ENCODE peak calls at places on chromosomes 11 and 22, in five cellular contexts. E is CD4-positive, alpha-beta memory T cell; S is psoas muscle; D is MM.1S; N is Karpas-422. R is an unnamed sample.
A peak's percentile ranks its signal among the peaks of the same experiment; 100 is the strongest.

GRCh38 chr11:104625246-104625645 is 273.0 kb downstream of the CASP12 start:
- DNase-seq in E (no peak), S (no peak), D (no peak), N (no peak), R (no peak)

GRCh38 chr22:32204856-32205722 is at the start of gene RFPL2:
- DNase-seq in E (peak; percentile 86), S (no peak), D (no peak), N (no peak), R (no peak)

GRCh38 chr11:72706579-72706978 is 32.4 kb upstream of the PDE2A start:
- DNase-seq in E (no peak), S (no peak), D (no peak), N (no peak), R (no peak)

GRCh38 chr11:120337133-120337895 is 1.1 kb downstream of the ARHGEF12 start:
- DNase-seq in E (no peak), S (peak; percentile 68), D (peak; percentile 46), N (peak; percentile 49), R (peak; percentile 45)

GRCh38 chr11:64736654-64737053 is 7.3 kb downstream of the RASGRP2 start:
- DNase-seq in E (no peak), S (no peak), D (no peak), N (no peak), R (no peak)

GRCh38 chr11:36361901-36362391 is 65.9 kb downstream of the PRR5L start:
- DNase-seq in E (no peak), S (no peak), D (no peak), N (no peak), R (no peak)

GRCh38 chr11:102783720-102784119 is 3.3 kb upstream of the MMP10 start:
- DNase-seq in E (no peak), S (no peak), D (no peak), N (no peak), R (no peak)

GRCh38 chr11:61827573-61828378 is at the start of gene FADS2:
- DNase-seq in E (peak; percentile 46), S (peak; percentile 88), D (no peak), N (peak; percentile 94), R (peak; percentile 92)

GRCh38 chr11:72814831-72815618 is 814 bp downstream of the ATG16L2 start:
- DNase-seq in E (peak; percentile 53), S (no peak), D (peak; percentile 85), N (peak; percentile 91), R (no peak)

GRCh38 chr11:32297629-32298028 is 137.7 kb downstream of the WT1 start:
- DNase-seq in E (peak; percentile 10), S (no peak), D (peak; percentile 49), N (peak; percentile 87), R (no peak)

GRCh38 chr22:35995772-35996171 is 32.9 kb downstream of the RBFOX2 start:
- DNase-seq in E (no peak), S (peak; percentile 84), D (no peak), N (no peak), R (peak; percentile 77)

GRCh38 chr11:19380375-19380774 is 139.6 kb upstream of the E2F8 start:
- DNase-seq in E (no peak), S (no peak), D (no peak), N (no peak), R (no peak)

GRCh38 chr22:26476705-26477340 is 6.8 kb downstream of the HPS4 start:
- DNase-seq in E (no peak), S (no peak), D (no peak), N (no peak), R (no peak)

GRCh38 chr11:128653828-128654231 is 40.0 kb upstream of the FLI1 start:
- DNase-seq in E (no peak), S (peak; percentile 58), D (no peak), N (no peak), R (peak; percentile 46)

GRCh38 chr22:21051145-21051835 is 5.5 kb downstream of the LRRC74B start:
- DNase-seq in E (no peak), S (no peak), D (no peak), N (peak; percentile 21), R (no peak)

GRCh38 chr22:48898524-48899377 is 928.9 kb downstream of the BRD1 start:
- DNase-seq in E (no peak), S (no peak), D (no peak), N (no peak), R (no peak)

GRCh38 chr11:36354221-36355003 is 58.3 kb downstream of the PRR5L start:
- DNase-seq in E (no peak), S (no peak), D (peak; percentile 72), N (no peak), R (no peak)

GRCh38 chr11:13463779-13464290 is 813 bp upstream of the BTBD10 start:
- DNase-seq in E (no peak), S (no peak), D (peak; percentile 35), N (no peak), R (no peak)

GRCh38 chr11:2446590-2447252 is 1.9 kb downstream of the KCNQ1 start:
- DNase-seq in E (no peak), S (peak; percentile 56), D (no peak), N (peak; percentile 75), R (no peak)

GRCh38 chr11:6356503-6356902 is 33.8 kb upstream of the SMPD1 start:
- DNase-seq in E (no peak), S (no peak), D (no peak), N (no peak), R (no peak)

GRCh38 chr11:20158597-20159257 is 1.5 kb downstream of the DBX1 start:
- DNase-seq in E (peak; percentile 2), S (peak; percentile 58), D (no peak), N (no peak), R (peak; percentile 42)

DNA sequence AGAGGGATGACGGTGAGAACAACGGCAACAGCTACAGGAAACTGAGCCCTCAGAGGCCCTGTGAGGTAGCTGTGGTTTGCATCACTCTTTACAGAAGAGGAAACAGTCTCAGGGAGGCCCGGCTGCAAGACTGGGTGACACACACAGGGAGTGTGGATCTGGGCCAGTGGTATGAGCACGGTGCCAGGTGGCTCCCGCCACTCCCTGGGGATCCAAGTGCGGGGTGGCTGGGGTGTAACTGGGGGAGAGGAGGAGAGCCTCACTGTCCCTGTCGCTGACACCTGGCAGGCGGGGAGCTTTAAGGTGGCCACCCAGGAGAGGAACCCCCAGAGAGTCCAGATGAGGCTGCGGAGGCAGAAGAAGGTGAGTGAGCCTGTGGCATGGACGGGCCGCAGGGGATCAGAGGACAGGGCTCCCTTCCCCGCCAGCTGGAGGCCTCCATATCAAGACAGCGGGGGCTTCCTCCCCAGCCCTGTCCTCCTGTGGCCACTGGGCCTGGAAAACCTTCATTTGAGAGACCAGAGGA is 5.6 kb downstream of the RGL4 start:
- DNase-seq in E (peak; percentile 86), S (peak; percentile 71), D (no peak), N (peak; percentile 95), R (no peak)
- H3K36me3 ChIP-seq in E (peaks cover 43% of the 10 kb centered on the region), S (peaks cover 44% of the 10 kb centered on the region), D (no peaks in the 10 kb centered on the region), N (peaks cover 54% of the 10 kb centered on the region), R (peaks cover 47% of the 10 kb centered on the region)

GRCh38 chr22:43375951-43376455 is 32.8 kb upstream of the SCUBE1 start:
- DNase-seq in E (no peak), S (no peak), D (no peak), N (no peak), R (no peak)
- H3K36me3 ChIP-seq in E (no peaks in the 10 kb centered on the region), S (no peaks in the 10 kb centered on the region), D (no peaks in the 10 kb centered on the region), N (no peaks in the 10 kb centered on the region), R (no peaks in the 10 kb centered on the region)

GRCh38 chr11:43408277-43408676 is 49.6 kb downstream of the TTC17 start:
- DNase-seq in E (no peak), S (no peak), D (no peak), N (no peak), R (no peak)
- H3K36me3 ChIP-seq in E (peaks cover 46% of the 10 kb centered on the region), S (peaks cover 98% of the 10 kb centered on the region), D (peaks cover 7% of the 10 kb centered on the region), N (peaks cover 61% of the 10 kb centered on the region), R (peaks cover 92% of the 10 kb centered on the region)

GRCh38 chr22:41664951-41665350 is 23.7 kb downstream of the SNU13 start:
- DNase-seq in E (no peak), S (no peak), D (no peak), N (no peak), R (no peak)

GRCh38 chr22:41674941-41675340 is 13.7 kb downstream of the SNU13 start:
- DNase-seq in E (no peak), S (no peak), D (no peak), N (no peak), R (no peak)

GRCh38 chr22:41672780-41673509 is 15.7 kb downstream of the SNU13 start:
- DNase-seq in E (no peak), S (no peak), D (no peak), N (peak; percentile 69), R (no peak)

GRCh38 chr22:41664490-41664889 is 24.2 kb downstream of the SNU13 start:
- DNase-seq in E (no peak), S (no peak), D (no peak), N (no peak), R (no peak)

DNA sequence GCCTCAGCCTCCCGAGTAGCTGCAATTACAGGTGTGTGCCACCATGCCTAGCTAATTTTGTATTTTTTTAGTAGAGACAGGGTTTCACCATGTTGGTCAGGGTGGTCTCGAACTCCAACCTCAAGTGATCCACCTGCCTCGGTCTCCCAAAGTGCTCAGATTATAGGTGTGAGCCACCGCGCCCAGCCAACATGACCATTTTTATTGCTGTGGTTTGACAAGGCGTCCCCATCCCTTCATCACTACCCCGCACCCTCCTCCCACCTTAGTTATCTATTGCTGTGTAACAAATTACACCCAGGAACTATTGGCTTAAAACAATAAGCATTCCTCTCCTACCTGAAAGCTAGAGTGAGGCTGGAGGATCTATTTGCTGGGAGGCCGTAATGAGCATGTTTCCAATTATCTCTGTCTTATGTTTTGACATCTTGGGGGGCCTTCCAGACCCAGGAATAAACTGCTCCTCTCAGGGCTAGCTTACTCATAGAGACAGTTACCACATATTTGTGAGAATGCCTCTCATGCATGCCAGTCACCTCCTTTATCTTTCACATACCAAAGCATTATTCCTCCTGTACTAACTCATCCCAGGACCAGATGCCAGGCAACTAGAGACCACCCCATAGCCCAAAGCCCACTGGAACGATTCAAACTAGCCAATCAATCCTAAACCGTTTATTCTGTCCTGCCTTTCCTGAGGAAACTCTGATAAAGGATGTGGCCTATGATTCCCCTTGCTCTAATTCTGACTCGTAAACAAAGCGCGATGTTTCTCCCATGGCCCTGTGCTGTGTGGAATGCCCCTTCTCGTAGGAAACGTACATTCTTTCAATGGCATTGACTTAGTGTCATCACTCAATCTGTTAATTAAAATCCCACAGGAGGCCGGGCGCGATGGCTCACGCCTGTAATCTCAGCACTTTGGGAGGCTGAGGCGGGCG is 19.4 kb downstream of the SNU13 start:
- DNase-seq in E (no peak), S (no peak), D (no peak), N (no peak), R (no peak)
- H3K36me3 ChIP-seq in E (peaks cover 17% of the 10 kb centered on the region), S (peaks cover 36% of the 10 kb centered on the region), D (no peaks in the 10 kb centered on the region), N (peaks cover 15% of the 10 kb centered on the region), R (peaks cover 19% of the 10 kb centered on the region)

GRCh38 chr22:44386386-44387035 is 73.8 kb upstream of the SHISAL1 start:
- DNase-seq in E (no peak), S (peak; percentile 27), D (no peak), N (no peak), R (no peak)

GRCh38 chr22:44384981-44385610 is 72.3 kb upstream of the SHISAL1 start:
- DNase-seq in E (no peak), S (peak; percentile 18), D (no peak), N (no peak), R (no peak)

GRCh38 chr22:44385781-44386180 is 73.0 kb upstream of the SHISAL1 start:
- DNase-seq in E (no peak), S (peak; percentile 19), D (no peak), N (no peak), R (no peak)

GRCh38 chr22:44389181-44389580 is 76.4 kb upstream of the SHISAL1 start:
- DNase-seq in E (no peak), S (peak; percentile 46), D (no peak), N (no peak), R (no peak)

GRCh38 chr22:44387486-44387885 is 74.7 kb upstream of the SHISAL1 start:
- DNase-seq in E (no peak), S (peak; percentile 13), D (no peak), N (no peak), R (no peak)
- H3K36me3 ChIP-seq in E (no peaks in the 10 kb centered on the region), S (no peaks in the 10 kb centered on the region), D (no peaks in the 10 kb centered on the region), N (no peaks in the 10 kb centered on the region), R (no peaks in the 10 kb centered on the region)

GRCh38 chr22:25196326-25196725 is 3.3 kb upstream of the CRYBB3 start:
- DNase-seq in E (no peak), S (no peak), D (no peak), N (no peak), R (no peak)
- H3K36me3 ChIP-seq in E (no peaks in the 10 kb centered on the region), S (peaks cover 73% of the 10 kb centered on the region), D (no peaks in the 10 kb centered on the region), N (no peaks in the 10 kb centered on the region), R (peaks cover 43% of the 10 kb centered on the region)